ENCODE peak calls at places on chromosomes 7 and 10, in five cellular contexts. Z, U, C, I and B are unnamed samples.

GRCh38 chr10:91422915-91423314 is 12.8 kb downstream of the HECTD2 start:
- DNase-seq in Z (no peak), U (no peak), C (peak; percentile 46), I (no peak), B (no peak)

GRCh38 chr7:92717982-92718716 is 118.2 kb downstream of the CDK6 start:
- DNase-seq in Z (no peak), U (peak; percentile 44), C (peak; percentile 32), I (peak; percentile 74), B (no peak)

GRCh38 chr7:48261696-48262095 is 90.4 kb downstream of the ABCA13 start:
- DNase-seq in Z (no peak), U (no peak), C (no peak), I (no peak), B (no peak)

GRCh38 chr7:91353923-91354322 is 89.7 kb downstream of the FZD1 start:
- DNase-seq in Z (peak; percentile 50), U (no peak), C (no peak), I (no peak), B (no peak)

GRCh38 chr7:66758964-66759628 is 18.6 kb downstream of the RABGEF1 start:
- DNase-seq in Z (no peak), U (no peak), C (peak; percentile 22), I (no peak), B (no peak)

GRCh38 chr7:46626261-46627037 is 705.4 kb upstream of the IGFBP3 start:
- DNase-seq in Z (peak; percentile 31), U (no peak), C (no peak), I (no peak), B (no peak)

GRCh38 chr10:21724695-21725371 is 190.8 kb downstream of the MLLT10 start:
- DNase-seq in Z (peak; percentile 48), U (peak; percentile 94), C (peak; percentile 100), I (peak; percentile 98), B (peak; percentile 99)

GRCh38 chr10:119494224-119495060 is 48.1 kb downstream of the RGS10 start:
- DNase-seq in Z (no peak), U (no peak), C (peak; percentile 43), I (no peak), B (no peak)

GRCh38 chr10:7410306-7410799 is 481 bp downstream of the SFMBT2 start:
- DNase-seq in Z (peak; percentile 87), U (peak; percentile 45), C (peak; percentile 12), I (no peak), B (no peak)

GRCh38 chr7:148911626-148912025 is 27.5 kb upstream of the EZH2 start:
- DNase-seq in Z (no peak), U (no peak), C (no peak), I (peak; percentile 67), B (no peak)

GRCh38 chr7:41222704-41223103 is 480.2 kb downstream of the INHBA start:
- DNase-seq in Z (no peak), U (no peak), C (peak; percentile 60), I (peak; percentile 79), B (no peak)

GRCh38 chr7:12706900-12707536 is 19.6 kb downstream of the ARL4A start:
- DNase-seq in Z (no peak), U (no peak), C (peak; percentile 85), I (peak; percentile 79), B (peak; percentile 56)

GRCh38 chr7:155227788-155228458 is 69.8 kb upstream of the INSIG1 start:
- DNase-seq in Z (no peak), U (no peak), C (no peak), I (no peak), B (no peak)

GRCh38 chr10:96789571-96790108 is 42.5 kb upstream of the LCOR start:
- DNase-seq in Z (peak; percentile 55), U (peak; percentile 61), C (peak; percentile 48), I (no peak), B (no peak)

GRCh38 chr7:70634610-70635068 is 497.3 kb upstream of the GALNT17 start:
- DNase-seq in Z (peak; percentile 48), U (no peak), C (peak; percentile 94), I (peak; percentile 19), B (peak; percentile 89)

GRCh38 chr7:151251328-151251925 is 2.9 kb upstream of the SMARCD3 start:
- DNase-seq in Z (no peak), U (peak; percentile 78), C (peak; percentile 56), I (peak; percentile 62), B (peak; percentile 37)

GRCh38 chr10:5546891-5547683 is 22.3 kb downstream of the CALML3 start:
- DNase-seq in Z (no peak), U (no peak), C (no peak), I (peak; percentile 79), B (no peak)

GRCh38 chr7:135193615-135194081 is 17.7 kb downstream of the WDR91 start:
- DNase-seq in Z (no peak), U (no peak), C (peak; percentile 92), I (peak; percentile 57), B (peak; percentile 45)

GRCh38 chr7:30855936-30856335 is 55.7 kb upstream of the AQP1 start:
- DNase-seq in Z (no peak), U (no peak), C (no peak), I (no peak), B (no peak)

GRCh38 chr10:71580415-71580814 is 139.2 kb downstream of the C10orf105 start:
- DNase-seq in Z (no peak), U (no peak), C (no peak), I (no peak), B (no peak)

GRCh38 chr10:68559251-68559650 is 886 bp upstream of the TET1 start:
- DNase-seq in Z (no peak), U (no peak), C (no peak), I (no peak), B (no peak)

GRCh38 chr7:129859188-129859587 is 93.6 kb downstream of the UBE2H start:
- DNase-seq in Z (no peak), U (no peak), C (peak; percentile 66), I (no peak), B (no peak)

GRCh38 chr7:73703985-73704639 is 15.4 kb downstream of the STX1A start:
- DNase-seq in Z (peak; percentile 83), U (peak; percentile 67), C (peak; percentile 39), I (peak; percentile 56), B (no peak)

GRCh38 chr10:110033724-110034235 is 26.0 kb downstream of the ADD3 start:
- DNase-seq in Z (no peak), U (no peak), C (no peak), I (no peak), B (no peak)

GRCh38 chr7:131606346-131607290 is 50.2 kb upstream of the PODXL start:
- DNase-seq in Z (peak; percentile 74), U (no peak), C (no peak), I (peak; percentile 44), B (no peak)

GRCh38 chr10:28991738-28992270 is 297.1 kb upstream of the LYZL1 start:
- DNase-seq in Z (peak; percentile 88), U (peak; percentile 35), C (peak; percentile 31), I (peak; percentile 28), B (no peak)

GRCh38 chr7:155224116-155224811 is 73.4 kb upstream of the INSIG1 start:
- DNase-seq in Z (no peak), U (no peak), C (no peak), I (peak; percentile 58), B (no peak)

GRCh38 chr7:156224441-156225225 is 412.4 kb upstream of the SHH start:
- DNase-seq in Z (no peak), U (no peak), C (no peak), I (no peak), B (no peak)

GRCh38 chr7:47094462-47094861 is 487.4 kb downstream of the TNS3 start:
- DNase-seq in Z (no peak), U (no peak), C (no peak), I (no peak), B (no peak)

GRCh38 chr7:143487566-143487965 is 9.9 kb downstream of the TAS2R41 start:
- DNase-seq in Z (no peak), U (peak; percentile 80), C (peak; percentile 73), I (peak; percentile 24), B (no peak)

GRCh38 chr7:155945670-155946325 is 133.5 kb upstream of the SHH start:
- DNase-seq in Z (no peak), U (no peak), C (no peak), I (no peak), B (no peak)

GRCh38 chr7:120280743-120281142 is 7.8 kb downstream of the KCND2 start:
- DNase-seq in Z (no peak), U (no peak), C (peak; percentile 31), I (no peak), B (no peak)

GRCh38 chr10:3623746-3624145 is 161.3 kb downstream of the KLF6 start:
- DNase-seq in Z (peak; percentile 48), U (no peak), C (peak; percentile 14), I (no peak), B (peak; percentile 71)

GRCh38 chr10:124648738-124649137 is 95.4 kb downstream of the FAM53B start:
- DNase-seq in Z (no peak), U (peak; percentile 90), C (peak; percentile 78), I (peak; percentile 93), B (peak; percentile 89)

GRCh38 chr10:12130237-12130872 is 878 bp downstream of the SEC61A2 start:
- DNase-seq in Z (peak; percentile 81), U (no peak), C (peak; percentile 72), I (peak; percentile 63), B (peak; percentile 36)

GRCh38 chr10:91410638-91411367 is 659 bp downstream of the HECTD2 start:
- DNase-seq in Z (peak; percentile 49), U (no peak), C (peak; percentile 64), I (peak; percentile 12), B (no peak)

GRCh38 chr10:6507311-6507710 is 72.8 kb downstream of the PRKCQ start:
- DNase-seq in Z (no peak), U (no peak), C (no peak), I (no peak), B (no peak)